ENCODE peak calls at places on chromosome 13, in eight cellular contexts. One of them, this sample, is unnamed.
A peak's percentile ranks its signal among the peaks of the same experiment; 100 is the strongest.

GRCh38 chr13:96771501-96772367 is 222.5 kb downstream of the OXGR1 start:
- DNase-seq in neural progenitor cell: no peak
- DNase-seq in upper lobe of right lung: no peak
- DNase-seq in body of pancreas: no peak
- DNase-seq in astrocyte of the spinal cord: no peak
- DNase-seq in GM23338: no peak
- DNase-seq in breast epithelium: no peak
- DNase-seq in fibroblast of lung: peak; percentile 22
- DNase-seq in this sample: peak; percentile 30

GRCh38 chr13:113758651-113759524 is at the start of gene TMEM255B:
- DNase-seq in upper lobe of right lung: peak; percentile 94
- DNase-seq in neural progenitor cell: peak; percentile 91
- DNase-seq in breast epithelium: peak; percentile 83
- DNase-seq in body of pancreas: peak; percentile 79
- DNase-seq in GM23338: peak; percentile 83
- DNase-seq in fibroblast of lung: peak; percentile 62
- DNase-seq in astrocyte of the spinal cord: peak; percentile 55
- DNase-seq in this sample: peak; percentile 33

GRCh38 chr13:106348032-106348431 is 187.4 kb downstream of the EFNB2 start:
- DNase-seq in body of pancreas: no peak
- DNase-seq in fibroblast of lung: peak; percentile 44
- DNase-seq in breast epithelium: no peak
- DNase-seq in GM23338: peak; percentile 66
- DNase-seq in neural progenitor cell: peak; percentile 33
- DNase-seq in astrocyte of the spinal cord: peak; percentile 74
- DNase-seq in upper lobe of right lung: no peak
- DNase-seq in this sample: peak; percentile 90

GRCh38 chr13:112325941-112326645 is 50.1 kb upstream of the SPACA7 start:
- DNase-seq in fibroblast of lung: no peak
- DNase-seq in upper lobe of right lung: no peak
- DNase-seq in breast epithelium: no peak
- DNase-seq in GM23338: no peak
- DNase-seq in neural progenitor cell: no peak
- DNase-seq in astrocyte of the spinal cord: no peak
- DNase-seq in body of pancreas: no peak
- DNase-seq in this sample: no peak

GRCh38 chr13:21615427-21615826 is 11.5 kb upstream of the MICU2 start:
- DNase-seq in astrocyte of the spinal cord: no peak
- DNase-seq in neural progenitor cell: no peak
- DNase-seq in upper lobe of right lung: no peak
- DNase-seq in fibroblast of lung: no peak
- DNase-seq in breast epithelium: no peak
- DNase-seq in GM23338: no peak
- DNase-seq in body of pancreas: no peak
- DNase-seq in this sample: no peak

GRCh38 chr13:24141333-24141910 is 19.1 kb upstream of the SPATA13 start:
- DNase-seq in astrocyte of the spinal cord: no peak
- DNase-seq in breast epithelium: no peak
- DNase-seq in GM23338: no peak
- DNase-seq in upper lobe of right lung: no peak
- DNase-seq in neural progenitor cell: no peak
- DNase-seq in fibroblast of lung: no peak
- DNase-seq in body of pancreas: no peak
- DNase-seq in this sample: no peak

GRCh38 chr13:80259159-80259558 is 81.8 kb downstream of the SPRY2 start:
- DNase-seq in GM23338: no peak
- DNase-seq in astrocyte of the spinal cord: no peak
- DNase-seq in neural progenitor cell: no peak
- DNase-seq in fibroblast of lung: no peak
- DNase-seq in breast epithelium: no peak
- DNase-seq in upper lobe of right lung: no peak
- DNase-seq in body of pancreas: no peak
- DNase-seq in this sample: no peak

GRCh38 chr13:21638319-21639282 is 32.3 kb upstream of the FGF9 start:
- DNase-seq in upper lobe of right lung: no peak
- DNase-seq in fibroblast of lung: peak; percentile 36
- DNase-seq in GM23338: peak; percentile 49
- DNase-seq in neural progenitor cell: no peak
- DNase-seq in astrocyte of the spinal cord: peak; percentile 21
- DNase-seq in breast epithelium: no peak
- DNase-seq in body of pancreas: peak; percentile 17
- DNase-seq in this sample: peak; percentile 90

GRCh38 chr13:70523622-70524021 is 415.4 kb upstream of the KLHL1 start:
- DNase-seq in GM23338: no peak
- DNase-seq in neural progenitor cell: no peak
- DNase-seq in upper lobe of right lung: no peak
- DNase-seq in astrocyte of the spinal cord: peak; percentile 26
- DNase-seq in breast epithelium: no peak
- DNase-seq in fibroblast of lung: peak; percentile 1
- DNase-seq in body of pancreas: no peak
- DNase-seq in this sample: no peak

GRCh38 chr13:114166381-114167131 is 12.5 kb upstream of the CFAP97D2 start:
- DNase-seq in astrocyte of the spinal cord: no peak
- DNase-seq in GM23338: no peak
- DNase-seq in neural progenitor cell: no peak
- DNase-seq in fibroblast of lung: no peak
- DNase-seq in body of pancreas: no peak
- DNase-seq in breast epithelium: no peak
- DNase-seq in upper lobe of right lung: no peak
- DNase-seq in this sample: no peak

GRCh38 chr13:76769238-76769859 is 116.9 kb downstream of the KCTD12 start:
- DNase-seq in fibroblast of lung: no peak
- DNase-seq in astrocyte of the spinal cord: peak; percentile 66
- DNase-seq in GM23338: no peak
- DNase-seq in body of pancreas: no peak
- DNase-seq in upper lobe of right lung: no peak
- DNase-seq in breast epithelium: no peak
- DNase-seq in neural progenitor cell: no peak
- DNase-seq in this sample: no peak

GRCh38 chr13:30466358-30466714 is 600 bp upstream of the HMGB1 start:
- DNase-seq in GM23338: peak; percentile 50
- DNase-seq in fibroblast of lung: no peak
- DNase-seq in neural progenitor cell: peak; percentile 55
- DNase-seq in body of pancreas: no peak
- DNase-seq in upper lobe of right lung: no peak
- DNase-seq in astrocyte of the spinal cord: peak; percentile 48
- DNase-seq in breast epithelium: no peak
- DNase-seq in this sample: peak; percentile 28

GRCh38 chr13:107586216-107586615 is 629.1 kb downstream of the LIG4 start:
- DNase-seq in fibroblast of lung: peak; percentile 58
- DNase-seq in upper lobe of right lung: no peak
- DNase-seq in body of pancreas: no peak
- DNase-seq in neural progenitor cell: no peak
- DNase-seq in breast epithelium: no peak
- DNase-seq in GM23338: no peak
- DNase-seq in astrocyte of the spinal cord: no peak
- DNase-seq in this sample: no peak

GRCh38 chr13:113769881-113770280 is 10.9 kb downstream of the TMEM255B start:
- DNase-seq in astrocyte of the spinal cord: no peak
- DNase-seq in breast epithelium: no peak
- DNase-seq in body of pancreas: no peak
- DNase-seq in neural progenitor cell: no peak
- DNase-seq in upper lobe of right lung: peak; percentile 40
- DNase-seq in GM23338: no peak
- DNase-seq in fibroblast of lung: no peak
- DNase-seq in this sample: no peak

GRCh38 chr13:73273737-73274136 is 214.9 kb downstream of the KLF5 start:
- DNase-seq in fibroblast of lung: peak; percentile 17
- DNase-seq in breast epithelium: no peak
- DNase-seq in GM23338: no peak
- DNase-seq in astrocyte of the spinal cord: peak; percentile 76
- DNase-seq in upper lobe of right lung: no peak
- DNase-seq in body of pancreas: no peak
- DNase-seq in neural progenitor cell: no peak
- DNase-seq in this sample: peak; percentile 72

GRCh38 chr13:85445534-85445933 is 353.7 kb downstream of the SLITRK6 start:
- DNase-seq in GM23338: no peak
- DNase-seq in fibroblast of lung: no peak
- DNase-seq in upper lobe of right lung: no peak
- DNase-seq in neural progenitor cell: no peak
- DNase-seq in body of pancreas: no peak
- DNase-seq in astrocyte of the spinal cord: no peak
- DNase-seq in breast epithelium: no peak
- DNase-seq in this sample: no peak

GRCh38 chr13:100560498-100561215 is 27.9 kb downstream of the GGACT start:
- DNase-seq in astrocyte of the spinal cord: no peak
- DNase-seq in breast epithelium: no peak
- DNase-seq in GM23338: no peak
- DNase-seq in upper lobe of right lung: peak; percentile 52
- DNase-seq in fibroblast of lung: no peak
- DNase-seq in body of pancreas: no peak
- DNase-seq in neural progenitor cell: no peak
- DNase-seq in this sample: no peak

GRCh38 chr13:114099191-114099590 is 33.2 kb downstream of the RASA3 start:
- DNase-seq in GM23338: no peak
- DNase-seq in breast epithelium: peak; percentile 75
- DNase-seq in astrocyte of the spinal cord: peak; percentile 96
- DNase-seq in body of pancreas: peak; percentile 74
- DNase-seq in upper lobe of right lung: peak; percentile 60
- DNase-seq in fibroblast of lung: peak; percentile 93
- DNase-seq in neural progenitor cell: peak; percentile 60
- DNase-seq in this sample: no peak

GRCh38 chr13:113209880-113210421 is 538 bp downstream of the CUL4A start:
- DNase-seq in body of pancreas: peak; percentile 69
- DNase-seq in GM23338: peak; percentile 72
- DNase-seq in breast epithelium: no peak
- DNase-seq in astrocyte of the spinal cord: peak; percentile 45
- DNase-seq in fibroblast of lung: peak; percentile 60
- DNase-seq in neural progenitor cell: peak; percentile 62
- DNase-seq in upper lobe of right lung: peak; percentile 87
- DNase-seq in this sample: peak; percentile 57

GRCh38 chr13:51770681-51771417 is 33.1 kb downstream of the DHRS12 start:
- DNase-seq in neural progenitor cell: no peak
- DNase-seq in breast epithelium: no peak
- DNase-seq in body of pancreas: peak; percentile 79
- DNase-seq in GM23338: no peak
- DNase-seq in upper lobe of right lung: no peak
- DNase-seq in fibroblast of lung: no peak
- DNase-seq in astrocyte of the spinal cord: no peak
- DNase-seq in this sample: no peak

GRCh38 chr13:51935326-51936171 is 73.8 kb downstream of the CCDC70 start:
- DNase-seq in astrocyte of the spinal cord: no peak
- DNase-seq in GM23338: peak; percentile 72
- DNase-seq in body of pancreas: peak; percentile 27
- DNase-seq in neural progenitor cell: peak; percentile 61
- DNase-seq in fibroblast of lung: no peak
- DNase-seq in upper lobe of right lung: no peak
- DNase-seq in breast epithelium: no peak
- DNase-seq in this sample: peak; percentile 20

GRCh38 chr13:45353895-45354294 is 12.9 kb upstream of the TPT1 start:
- DNase-seq in breast epithelium: no peak
- DNase-seq in astrocyte of the spinal cord: no peak
- DNase-seq in GM23338: no peak
- DNase-seq in neural progenitor cell: no peak
- DNase-seq in body of pancreas: no peak
- DNase-seq in upper lobe of right lung: no peak
- DNase-seq in fibroblast of lung: no peak
- DNase-seq in this sample: no peak

GRCh38 chr13:39250440-39250839 is 212.2 kb downstream of the NHLRC3 start:
- DNase-seq in upper lobe of right lung: no peak
- DNase-seq in astrocyte of the spinal cord: no peak
- DNase-seq in neural progenitor cell: no peak
- DNase-seq in GM23338: no peak
- DNase-seq in body of pancreas: no peak
- DNase-seq in fibroblast of lung: no peak
- DNase-seq in breast epithelium: no peak
- DNase-seq in this sample: no peak
- H3K4me3 ChIP-seq in upper lobe of right lung: no peak overlapping the region
- H3K4me3 ChIP-seq in astrocyte of the spinal cord: no peak overlapping the region
- H3K4me3 ChIP-seq in neural progenitor cell: no peak overlapping the region
- H3K4me3 ChIP-seq in GM23338: no peak overlapping the region
- H3K4me3 ChIP-seq in body of pancreas: no peak overlapping the region
- H3K4me3 ChIP-seq in fibroblast of lung: no peak overlapping the region
- H3K4me3 ChIP-seq in breast epithelium: no peak overlapping the region
- H3K4me3 ChIP-seq in this sample: no peak overlapping the region

GRCh38 chr13:33348366-33348765 is 62.8 kb upstream of the STARD13 start:
- DNase-seq in astrocyte of the spinal cord: peak; percentile 33
- DNase-seq in body of pancreas: no peak
- DNase-seq in neural progenitor cell: no peak
- DNase-seq in upper lobe of right lung: no peak
- DNase-seq in fibroblast of lung: peak; percentile 79
- DNase-seq in breast epithelium: no peak
- DNase-seq in GM23338: no peak
- DNase-seq in this sample: no peak
- H3K4me3 ChIP-seq in astrocyte of the spinal cord: no peak overlapping the region
- H3K4me3 ChIP-seq in body of pancreas: no peak overlapping the region
- H3K4me3 ChIP-seq in neural progenitor cell: no peak overlapping the region
- H3K4me3 ChIP-seq in upper lobe of right lung: no peak overlapping the region
- H3K4me3 ChIP-seq in fibroblast of lung: peak overlapping the region; percentile 2
- H3K4me3 ChIP-seq in breast epithelium: peak overlapping the region; percentile 95
- H3K4me3 ChIP-seq in GM23338: no peak overlapping the region
- H3K4me3 ChIP-seq in this sample: no peak overlapping the region

GRCh38 chr13:88144580-88144979 is 473.4 kb downstream of the SLITRK5 start:
- DNase-seq in fibroblast of lung: no peak
- DNase-seq in astrocyte of the spinal cord: no peak
- DNase-seq in breast epithelium: no peak
- DNase-seq in body of pancreas: no peak
- DNase-seq in upper lobe of right lung: no peak
- DNase-seq in GM23338: peak; percentile 24
- DNase-seq in neural progenitor cell: no peak
- DNase-seq in this sample: no peak

GRCh38 chr13:88142653-88143052 is 471.5 kb downstream of the SLITRK5 start:
- DNase-seq in breast epithelium: no peak
- DNase-seq in neural progenitor cell: no peak
- DNase-seq in fibroblast of lung: no peak
- DNase-seq in GM23338: no peak
- DNase-seq in astrocyte of the spinal cord: no peak
- DNase-seq in upper lobe of right lung: no peak
- DNase-seq in body of pancreas: no peak
- DNase-seq in this sample: no peak
- H3K4me3 ChIP-seq in breast epithelium: no peak overlapping the region
- H3K4me3 ChIP-seq in neural progenitor cell: no peak overlapping the region
- H3K4me3 ChIP-seq in fibroblast of lung: no peak overlapping the region
- H3K4me3 ChIP-seq in GM23338: no peak overlapping the region
- H3K4me3 ChIP-seq in astrocyte of the spinal cord: no peak overlapping the region
- H3K4me3 ChIP-seq in upper lobe of right lung: no peak overlapping the region
- H3K4me3 ChIP-seq in body of pancreas: no peak overlapping the region
- H3K4me3 ChIP-seq in this sample: no peak overlapping the region

GRCh38 chr13:108915634-108916497 is 286.5 kb downstream of the MYO16 start:
- DNase-seq in breast epithelium: peak; percentile 86
- DNase-seq in neural progenitor cell: no peak
- DNase-seq in body of pancreas: peak; percentile 93
- DNase-seq in upper lobe of right lung: peak; percentile 90
- DNase-seq in GM23338: peak; percentile 62
- DNase-seq in astrocyte of the spinal cord: peak; percentile 94
- DNase-seq in fibroblast of lung: peak; percentile 90
- DNase-seq in this sample: peak; percentile 92

GRCh38 chr13:108917581-108917980 is 288.2 kb downstream of the MYO16 start:
- DNase-seq in neural progenitor cell: no peak
- DNase-seq in body of pancreas: no peak
- DNase-seq in breast epithelium: no peak
- DNase-seq in astrocyte of the spinal cord: peak; percentile 59
- DNase-seq in fibroblast of lung: peak; percentile 82
- DNase-seq in GM23338: no peak
- DNase-seq in upper lobe of right lung: no peak
- DNase-seq in this sample: no peak

GRCh38 chr13:108911807-108912206 is 282.4 kb downstream of the MYO16 start:
- DNase-seq in GM23338: no peak
- DNase-seq in breast epithelium: no peak
- DNase-seq in neural progenitor cell: no peak
- DNase-seq in fibroblast of lung: no peak
- DNase-seq in upper lobe of right lung: no peak
- DNase-seq in astrocyte of the spinal cord: no peak
- DNase-seq in body of pancreas: no peak
- DNase-seq in this sample: peak; percentile 47

GRCh38 chr13:108919036-108919907 is 289.9 kb downstream of the MYO16 start:
- DNase-seq in body of pancreas: no peak
- DNase-seq in astrocyte of the spinal cord: peak; percentile 23
- DNase-seq in GM23338: no peak
- DNase-seq in neural progenitor cell: no peak
- DNase-seq in breast epithelium: no peak
- DNase-seq in fibroblast of lung: peak; percentile 49
- DNase-seq in upper lobe of right lung: no peak
- DNase-seq in this sample: peak; percentile 91

GRCh38 chr13:108915095-108915633 is 285.8 kb downstream of the MYO16 start:
- DNase-seq in upper lobe of right lung: no peak
- DNase-seq in GM23338: peak; percentile 39
- DNase-seq in body of pancreas: no peak
- DNase-seq in fibroblast of lung: peak; percentile 67
- DNase-seq in neural progenitor cell: no peak
- DNase-seq in astrocyte of the spinal cord: peak; percentile 65
- DNase-seq in breast epithelium: no peak
- DNase-seq in this sample: peak; percentile 34
- H3K4me3 ChIP-seq in upper lobe of right lung: peak overlapping the region; percentile 11
- H3K4me3 ChIP-seq in GM23338: no peak overlapping the region
- H3K4me3 ChIP-seq in body of pancreas: no peak overlapping the region
- H3K4me3 ChIP-seq in fibroblast of lung: no peak overlapping the region
- H3K4me3 ChIP-seq in neural progenitor cell: no peak overlapping the region
- H3K4me3 ChIP-seq in astrocyte of the spinal cord: no peak overlapping the region
- H3K4me3 ChIP-seq in breast epithelium: peak overlapping the region; percentile 13
- H3K4me3 ChIP-seq in this sample: no peak overlapping the region